ENCODE peak calls at places on chromosomes 4 and X, in nine cellular contexts. J is cerebellar cortex, Y is EH, V is NCI-H345, W is Calu3, P is COR-L47, B is head of caudate nucleus, N is Kasumi-1, T is fibroblast of villous mesenchyme. M is an unnamed sample.

GRCh38 chr4:150867148-150867547 is 147.9 kb downstream of the LRBA start:
- DNase-seq in J (peak), Y (peak), V (peak), W (peak), P (peak), B (no peak), N (peak), T (peak), M (peak)

GRCh38 chr4:7232061-7232616 is 39.8 kb downstream of the SORCS2 start:
- DNase-seq in J (no peak), Y (no peak), V (no peak), W (no peak), P (no peak), B (no peak), N (no peak), T (no peak), M (no peak)

GRCh38 chrX:72620550-72621145 is 48.0 kb upstream of the HDAC8 start:
- DNase-seq in J (no peak), Y (peak), V (no peak), W (peak), P (no peak), B (no peak), N (no peak), T (peak), M (no peak)

GRCh38 chrX:125826774-125827451 is 339.2 kb downstream of the DCAF12L2 start:
- DNase-seq in J (no peak), Y (no peak), V (no peak), W (no peak), P (no peak), B (no peak), N (no peak), T (no peak), M (no peak)

GRCh38 chrX:144722307-144722706 is 525.0 kb upstream of the SPANXN1 start:
- DNase-seq in J (no peak), Y (no peak), V (no peak), W (no peak), P (no peak), B (no peak), N (no peak), T (no peak), M (no peak)

GRCh38 chr4:176898791-176899190 is 106.1 kb upstream of the VEGFC start:
- DNase-seq in J (no peak), Y (no peak), V (no peak), W (no peak), P (no peak), B (no peak), N (no peak), T (no peak), M (no peak)

GRCh38 chr4:157128395-157128794 is 52.4 kb downstream of the GLRB start:
- DNase-seq in J (peak), Y (peak), V (no peak), W (peak), P (peak), B (peak), N (peak), T (peak), M (peak)

GRCh38 chr4:52248836-52249235 is 197.7 kb downstream of the SPATA18 start:
- DNase-seq in J (no peak), Y (no peak), V (peak), W (no peak), P (no peak), B (no peak), N (no peak), T (no peak), M (no peak)

GRCh38 chr4:56786955-56787354 is 34.5 kb downstream of the SPINK2 start:
- DNase-seq in J (no peak), Y (peak), V (peak), W (no peak), P (peak), B (no peak), N (no peak), T (peak), M (peak)

GRCh38 chr4:47195706-47196105 is 164.3 kb downstream of the GABRB1 start:
- DNase-seq in J (no peak), Y (peak), V (no peak), W (no peak), P (no peak), B (no peak), N (no peak), T (no peak), M (no peak)

GRCh38 chr4:2289311-2289954 is 27.5 kb upstream of the MXD4 start:
- DNase-seq in J (no peak), Y (no peak), V (no peak), W (no peak), P (no peak), B (no peak), N (no peak), T (no peak), M (no peak)

GRCh38 chr4:128861856-128862518 is 52.5 kb downstream of the JADE1 start:
- DNase-seq in J (no peak), Y (no peak), V (no peak), W (no peak), P (no peak), B (no peak), N (peak), T (no peak), M (no peak)

GRCh38 chr4:6446538-6447451 is 25.6 kb downstream of the PPP2R2C start:
- DNase-seq in J (peak), Y (no peak), V (no peak), W (no peak), P (no peak), B (peak), N (no peak), T (no peak), M (no peak)

GRCh38 chrX:16528620-16529019 is 121.3 kb upstream of the S100G start:
- DNase-seq in J (no peak), Y (no peak), V (no peak), W (no peak), P (no peak), B (no peak), N (peak), T (no peak), M (no peak)

GRCh38 chr4:38128478-38129451 is 168.6 kb downstream of the PTTG2 start:
- DNase-seq in J (no peak), Y (peak), V (peak), W (peak), P (peak), B (no peak), N (no peak), T (no peak), M (no peak)

GRCh38 chr4:98473046-98473445 is 185.4 kb downstream of the TSPAN5 start:
- DNase-seq in J (no peak), Y (peak), V (no peak), W (no peak), P (no peak), B (no peak), N (no peak), T (peak), M (no peak)

GRCh38 chrX:49003696-49004095 is 1.6 kb upstream of the GRIPAP1 start:
- DNase-seq in J (no peak), Y (no peak), V (no peak), W (no peak), P (no peak), B (no peak), N (no peak), T (no peak), M (peak)

GRCh38 chrX:29531336-29531735 is 684.0 kb upstream of the MAGEB2 start:
- DNase-seq in J (no peak), Y (no peak), V (no peak), W (no peak), P (no peak), B (no peak), N (no peak), T (no peak), M (no peak)

GRCh38 chr4:8048856-8049686 is 109.4 kb upstream of the AFAP1 start:
- DNase-seq in J (no peak), Y (no peak), V (no peak), W (no peak), P (peak), B (no peak), N (no peak), T (no peak), M (peak)

GRCh38 chr4:77358315-77358928 is 201.4 kb downstream of the CCNG2 start:
- DNase-seq in J (peak), Y (peak), V (peak), W (peak), P (peak), B (no peak), N (peak), T (peak), M (peak)

GRCh38 chr4:9893329-9894108 is 112.1 kb downstream of the DRD5 start:
- DNase-seq in J (no peak), Y (no peak), V (no peak), W (no peak), P (no peak), B (no peak), N (no peak), T (no peak), M (no peak)

GRCh38 chrX:38879631-38880220 is 78.5 kb downstream of the MID1IP1 start:
- DNase-seq in J (no peak), Y (no peak), V (peak), W (peak), P (peak), B (no peak), N (peak), T (no peak), M (peak)

GRCh38 chr4:107757860-107758476 is 37.9 kb upstream of the PAPSS1 start:
- DNase-seq in J (peak), Y (peak), V (peak), W (no peak), P (peak), B (no peak), N (peak), T (peak), M (peak)

GRCh38 chrX:40157228-40158035 is 59.7 kb upstream of the BCOR start:
- DNase-seq in J (no peak), Y (no peak), V (no peak), W (no peak), P (no peak), B (no peak), N (no peak), T (no peak), M (no peak)

GRCh38 chrX:137482136-137482535 is 83.8 kb upstream of the ZIC3 start:
- DNase-seq in J (no peak), Y (no peak), V (no peak), W (no peak), P (no peak), B (no peak), N (no peak), T (no peak), M (no peak)

GRCh38 chr4:56728512-56728911 is 47.4 kb upstream of the HOPX start:
- DNase-seq in J (no peak), Y (peak), V (peak), W (no peak), P (no peak), B (no peak), N (peak), T (peak), M (peak)

GRCh38 chrX:153522259-153522658 is 4.8 kb downstream of the ATP2B3 start:
- DNase-seq in J (peak), Y (no peak), V (no peak), W (no peak), P (no peak), B (no peak), N (no peak), T (no peak), M (no peak)

GRCh38 chr4:122434285-122434684 is 22.2 kb downstream of the IL2 start:
- DNase-seq in J (no peak), Y (no peak), V (no peak), W (no peak), P (no peak), B (no peak), N (no peak), T (no peak), M (no peak)

GRCh38 chr4:52157641-52158316 is 106.7 kb downstream of the SPATA18 start:
- DNase-seq in J (no peak), Y (peak), V (no peak), W (no peak), P (no peak), B (no peak), N (no peak), T (no peak), M (no peak)

M was measured in NCI-H510A treated with DMSO at 0.1 percent for 48 hours.